ENCODE peak calls at places on chromosomes 12 and 14, in eight cellular contexts. N is omental fat pad; Z is activated naive CD8-positive, alpha-beta T cell treated with anti-CD3 and anti-CD28 coated beads, Interleukin-2, amount 50 U/mL, for 16 hours; D is CD4-positive, alpha-beta memory T cell; O is EL; V is memory B cell; Q is heart left ventricle; H is CD14-positive monocyte. C is an unnamed sample.

GRCh38 chr12:123250471-123251383 is 17.5 kb downstream of the MTRFR start:
- DNase-seq in N (no peak), V (no peak), D (no peak), Q (peak; percentile 37), O (no peak), H (no peak), Z (no peak), C (no peak)

GRCh38 chr12:121441555-121441954 is 41.6 kb downstream of the RNF34 start:
- DNase-seq in D (no peak), H (no peak), O (no peak), Q (no peak), N (no peak), Z (no peak), V (no peak), C (no peak)

GRCh38 chr14:104547998-104548700 is 31.4 kb upstream of the C14orf180 start:
- DNase-seq in V (no peak), N (no peak), D (no peak), H (peak; percentile 34), Z (no peak), O (no peak), Q (no peak), C (no peak)

GRCh38 chr14:95222870-95223398 is 65.6 kb upstream of the DICER1 start:
- DNase-seq in N (no peak), Q (no peak), D (no peak), H (no peak), Z (no peak), O (peak; percentile 31), V (no peak), C (no peak)

GRCh38 chr14:26261368-26262122 is 336.3 kb downstream of the NOVA1 start:
- DNase-seq in H (no peak), Z (no peak), O (no peak), D (no peak), N (no peak), V (no peak), Q (no peak), C (no peak)

GRCh38 chr12:57894577-57895292 is 46.6 kb upstream of the ATP23 start:
- DNase-seq in O (no peak), D (no peak), Q (no peak), Z (no peak), V (no peak), H (no peak), N (no peak), C (no peak)

GRCh38 chr12:30930238-30931010 is 3.9 kb downstream of the TSPAN11 start:
- DNase-seq in N (no peak), Q (no peak), H (no peak), V (no peak), Z (no peak), O (no peak), D (no peak), C (no peak)

GRCh38 chr14:85131523-85131922 is 398.4 kb upstream of the FLRT2 start:
- DNase-seq in D (no peak), N (no peak), V (no peak), H (no peak), Z (no peak), O (no peak), Q (no peak), C (no peak)

GRCh38 chr14:100440758-100441203 is 117.6 kb downstream of the SLC25A47 start:
- DNase-seq in N (no peak), D (no peak), O (no peak), H (no peak), Q (no peak), Z (no peak), V (no peak), C (no peak)

GRCh38 chr12:129106772-129107171 is 253.5 kb downstream of the GLT1D1 start:
- DNase-seq in D (no peak), N (no peak), H (no peak), O (no peak), V (no peak), Q (no peak), Z (no peak), C (no peak)

GRCh38 chr14:32576088-32576795 is 247.1 kb downstream of the AKAP6 start:
- DNase-seq in D (no peak), O (peak; percentile 56), N (no peak), Z (no peak), H (no peak), V (peak; percentile 35), Q (no peak), C (peak; percentile 75)

GRCh38 chr14:74141703-74142102 is 56.9 kb downstream of the LIN52 start:
- DNase-seq in Q (no peak), O (no peak), N (no peak), H (no peak), D (no peak), V (no peak), Z (no peak), C (peak; percentile 11)

GRCh38 chr14:105917933-105918436 is 391.6 kb downstream of the TMEM121 start:
- DNase-seq in V (no peak), Z (no peak), N (no peak), O (no peak), Q (peak; percentile 30), H (peak; percentile 27), D (peak; percentile 14), C (no peak)

GRCh38 chr14:96639550-96639949 is 137.4 kb downstream of the PAPOLA start:
- DNase-seq in Q (no peak), V (no peak), O (no peak), D (no peak), H (no peak), N (peak; percentile 6), Z (no peak), C (no peak)

GRCh38 chr12:709631-710030 is 42.7 kb upstream of the WNK1 start:
- DNase-seq in Q (no peak), Z (no peak), V (no peak), H (no peak), O (no peak), D (no peak), N (no peak), C (no peak)

GRCh38 chr12:71938728-71939385 is at the start of gene TPH2:
- DNase-seq in D (peak; percentile 47), V (peak; percentile 14), O (peak; percentile 64), N (no peak), H (no peak), Z (no peak), Q (no peak), C (peak; percentile 58)

GRCh38 chr12:2959508-2960431 is 573 bp downstream of the TEAD4 start:
- DNase-seq in N (no peak), O (peak; percentile 66), Q (peak; percentile 75), V (no peak), H (no peak), Z (no peak), D (no peak), C (peak; percentile 85)

GRCh38 chr12:78271546-78271945 is 440.9 kb downstream of the NAV3 start:
- DNase-seq in N (no peak), V (no peak), O (peak; percentile 23), Q (no peak), Z (no peak), D (no peak), H (no peak), C (no peak)

GRCh38 chr12:120125792-120126634 is 9.5 kb upstream of the RAB35 start:
- DNase-seq in D (no peak), V (no peak), O (peak; percentile 31), Z (no peak), Q (no peak), N (no peak), H (no peak), C (no peak)

GRCh38 chr12:100061814-100062213 is 77.1 kb upstream of the ANKS1B start:
- DNase-seq in Q (no peak), D (no peak), H (no peak), N (no peak), V (no peak), Z (no peak), O (no peak), C (no peak)

GRCh38 chr12:9134981-9135628 is 19.4 kb upstream of the A2M start:
- DNase-seq in V (no peak), N (no peak), O (peak; percentile 6), Q (no peak), D (no peak), H (no peak), Z (no peak), C (no peak)

GRCh38 chr12:53824001-53824716 is 72.4 kb upstream of the CISTR start:
- DNase-seq in D (no peak), H (no peak), N (no peak), O (no peak), Z (no peak), V (no peak), Q (no peak), C (no peak)

GRCh38 chr12:104057771-104058197 is 6.5 kb upstream of the HCFC2 start:
- DNase-seq in D (no peak), N (no peak), Q (no peak), Z (no peak), V (no peak), O (peak; percentile 36), H (no peak), C (peak; percentile 49)

GRCh38 chr14:92633724-92634123 is 114.7 kb downstream of the LGMN start:
- DNase-seq in H (peak; percentile 33), D (no peak), V (no peak), O (no peak), Q (no peak), N (no peak), Z (no peak), C (peak; percentile 53)

GRCh38 chr12:122847516-122847836 is 12.2 kb downstream of the HIP1R start:
- DNase-seq in N (no peak), Z (no peak), Q (no peak), D (no peak), H (no peak), O (no peak), V (no peak), C (no peak)

GRCh38 chr12:6336079-6336858 is 5.6 kb downstream of the TNFRSF1A start:
- DNase-seq in N (peak; percentile 76), D (peak; percentile 68), O (peak; percentile 100), Z (no peak), V (no peak), H (peak; percentile 92), Q (peak; percentile 95), C (peak; percentile 95)

GRCh38 chr14:103404920-103405319 is 19.7 kb downstream of the MARK3 start:
- DNase-seq in O (no peak), Z (no peak), N (no peak), H (no peak), V (no peak), Q (no peak), D (no peak), C (no peak)

GRCh38 chr12:22064968-22065367 is 18.9 kb downstream of the CMAS start:
- DNase-seq in Z (no peak), D (no peak), O (no peak), N (no peak), V (no peak), H (no peak), Q (no peak), C (no peak)

GRCh38 chr12:67388331-67389163 is 119.4 kb downstream of the CAND1 start:
- DNase-seq in H (no peak), O (no peak), Q (no peak), D (no peak), V (no peak), Z (no peak), N (no peak), C (no peak)

GRCh38 chr14:73526036-73526984 is 10.6 kb upstream of the ACOT1 start:
- DNase-seq in O (peak; percentile 69), N (no peak), Z (no peak), H (no peak), Q (no peak), V (no peak), D (no peak), C (peak; percentile 25)